ENCODE peak calls at places on chromosomes 6 and 20, in four cellular contexts. One of them, this sample, is unnamed.

GRCh38 chr20:56373942-56374341 is 15.2 kb downstream of the FAM210B start:
- DNase-seq in HepG2: peak
- DNase-seq in H1: no peak
- DNase-seq in HCT116: no peak
- DNase-seq in this sample: peak

GRCh38 chr20:61436268-61436667 is 184.2 kb downstream of the CDH4 start:
- DNase-seq in HCT116: no peak
- DNase-seq in HepG2: no peak
- DNase-seq in H1: no peak
- DNase-seq in this sample: no peak

GRCh38 chr20:14955396-14955795 is 618.0 kb upstream of the FLRT3 start:
- DNase-seq in HepG2: no peak
- DNase-seq in HCT116: no peak
- DNase-seq in H1: no peak
- DNase-seq in this sample: no peak

GRCh38 chr20:48616481-48616880 is 211.3 kb downstream of the PREX1 start:
- DNase-seq in H1: no peak
- DNase-seq in HepG2: no peak
- DNase-seq in HCT116: no peak
- DNase-seq in this sample: no peak

GRCh38 chr6:16677458-16677857 is 83.8 kb downstream of the ATXN1 start:
- DNase-seq in H1: no peak
- DNase-seq in HCT116: no peak
- DNase-seq in HepG2: no peak
- DNase-seq in this sample: no peak

GRCh38 chr6:156256161-156256560 is 521.0 kb upstream of the ARID1B start:
- DNase-seq in HepG2: no peak
- DNase-seq in H1: no peak
- DNase-seq in HCT116: no peak
- DNase-seq in this sample: no peak

GRCh38 chr6:2853766-2854393 is 12.2 kb upstream of the SERPINB1 start:
- DNase-seq in HepG2: peak
- DNase-seq in HCT116: peak
- DNase-seq in H1: no peak
- DNase-seq in this sample: peak

GRCh38 chr20:19620471-19620870 is 137.6 kb upstream of the RIN2 start:
- DNase-seq in H1: no peak
- DNase-seq in HCT116: no peak
- DNase-seq in HepG2: peak
- DNase-seq in this sample: no peak

GRCh38 chr6:37059344-37060194 is 54.1 kb downstream of the FGD2 start:
- DNase-seq in HepG2: peak
- DNase-seq in HCT116: peak
- DNase-seq in H1: peak
- DNase-seq in this sample: peak

GRCh38 chr20:40945754-40946451 is 82.7 kb upstream of the TOP1 start:
- DNase-seq in HepG2: peak
- DNase-seq in H1: peak
- DNase-seq in HCT116: peak
- DNase-seq in this sample: no peak

GRCh38 chr6:13331516-13332348 is 3.4 kb upstream of the TBC1D7 start:
- DNase-seq in HepG2: peak
- DNase-seq in H1: no peak
- DNase-seq in HCT116: peak
- DNase-seq in this sample: peak

GRCh38 chr6:37994238-37994637 is 174.7 kb downstream of the ZFAND3 start:
- DNase-seq in HCT116: no peak
- DNase-seq in H1: no peak
- DNase-seq in HepG2: no peak
- DNase-seq in this sample: no peak

GRCh38 chr20:63574156-63574828 is at the start of gene HELZ2:
- DNase-seq in HepG2: peak
- DNase-seq in H1: peak
- DNase-seq in HCT116: peak
- DNase-seq in this sample: peak

GRCh38 chr6:17994019-17994418 is 6.6 kb upstream of the KIF13A start:
- DNase-seq in HCT116: no peak
- DNase-seq in HepG2: no peak
- DNase-seq in H1: no peak
- DNase-seq in this sample: no peak

GRCh38 chr6:167027308-167027707 is 28.1 kb downstream of the CEP43 start:
- DNase-seq in HCT116: no peak
- DNase-seq in HepG2: no peak
- DNase-seq in H1: no peak
- DNase-seq in this sample: no peak

GRCh38 chr6:27368202-27368601 is 20.4 kb upstream of the ZNF391 start:
- DNase-seq in H1: no peak
- DNase-seq in HepG2: no peak
- DNase-seq in HCT116: no peak
- DNase-seq in this sample: no peak

GRCh38 chr20:59151391-59151790 is 12.2 kb upstream of the ZNF831 start:
- DNase-seq in H1: no peak
- DNase-seq in HCT116: no peak
- DNase-seq in HepG2: no peak
- DNase-seq in this sample: no peak

GRCh38 chr6:53151676-53152075 is 3.0 kb upstream of the GCM1 start:
- DNase-seq in H1: peak
- DNase-seq in HepG2: peak
- DNase-seq in HCT116: peak
- DNase-seq in this sample: peak

GRCh38 chr6:32092760-32093497 is 16.2 kb downstream of the TNXB start:
- DNase-seq in H1: no peak
- DNase-seq in HCT116: no peak
- DNase-seq in HepG2: no peak
- DNase-seq in this sample: no peak

GRCh38 chr6:22363166-22363965 is 66.5 kb upstream of the PRL start:
- DNase-seq in HepG2: peak
- DNase-seq in HCT116: no peak
- DNase-seq in H1: no peak
- DNase-seq in this sample: no peak

GRCh38 chr6:111737065-111737521 is 131.4 kb upstream of the TRAF3IP2 start:
- DNase-seq in HCT116: no peak
- DNase-seq in HepG2: peak
- DNase-seq in H1: no peak
- DNase-seq in this sample: no peak
- TF ChIP-seq FOSL1 in HCT116: no peak
- TF ChIP-seq FOSL1 in HepG2: no peak
- TF ChIP-seq FOSL1 in H1: no peak
- TF ChIP-seq FOSL1 in this sample: no peak

DNA sequence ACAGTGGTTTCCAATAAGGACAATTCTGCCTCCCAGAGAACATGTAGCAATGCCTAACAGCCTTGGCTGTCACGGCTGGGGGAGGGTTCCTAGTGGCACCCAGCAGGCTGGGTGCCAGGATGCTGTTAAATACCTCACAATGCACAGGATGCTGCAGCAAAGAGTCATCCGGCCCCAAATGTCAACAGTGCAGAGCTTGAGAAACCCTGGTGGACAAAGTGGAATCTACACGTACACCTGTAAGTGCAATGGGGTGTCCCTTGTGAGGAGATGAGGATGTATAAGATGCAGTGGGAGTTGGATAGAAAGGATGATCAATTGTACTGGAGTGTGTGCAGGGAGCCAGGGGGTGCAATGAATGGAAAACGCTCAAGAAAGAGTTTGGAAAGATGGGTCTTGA is 142.4 kb downstream of the FNDC1 start:
- DNase-seq in HepG2: no peak
- DNase-seq in HCT116: no peak
- DNase-seq in H1: no peak
- DNase-seq in this sample: no peak
- TF ChIP-seq FOSL1 in HepG2: no peak
- TF ChIP-seq FOSL1 in HCT116: no peak
- TF ChIP-seq FOSL1 in H1: no peak
- TF ChIP-seq FOSL1 in this sample: no peak

GRCh38 chr20:5689451-5689850 is 60.8 kb upstream of the SHLD1 start:
- DNase-seq in H1: no peak
- DNase-seq in HepG2: peak
- DNase-seq in HCT116: no peak
- DNase-seq in this sample: no peak

GRCh38 chr20:5687884-5688283 is 62.3 kb upstream of the SHLD1 start:
- DNase-seq in H1: no peak
- DNase-seq in HCT116: no peak
- DNase-seq in HepG2: no peak
- DNase-seq in this sample: no peak

GRCh38 chr20:5691918-5692618 is 58.1 kb upstream of the SHLD1 start:
- DNase-seq in H1: no peak
- DNase-seq in HCT116: no peak
- DNase-seq in HepG2: peak
- DNase-seq in this sample: no peak

GRCh38 chr20:5686381-5687105 is 63.7 kb upstream of the SHLD1 start:
- DNase-seq in HCT116: no peak
- DNase-seq in HepG2: no peak
- DNase-seq in H1: no peak
- DNase-seq in this sample: no peak

GRCh38 chr20:5688431-5688972 is 61.7 kb upstream of the SHLD1 start:
- DNase-seq in H1: no peak
- DNase-seq in HCT116: no peak
- DNase-seq in HepG2: no peak
- DNase-seq in this sample: no peak
- TF ChIP-seq FOSL1 in H1: no peak
- TF ChIP-seq FOSL1 in HCT116: no peak
- TF ChIP-seq FOSL1 in HepG2: no peak
- TF ChIP-seq FOSL1 in this sample: no peak

GRCh38 chr6:9408718-9409117 is 973.4 kb upstream of the SLC35B3 start:
- DNase-seq in HCT116: no peak
- DNase-seq in HepG2: no peak
- DNase-seq in H1: no peak
- DNase-seq in this sample: no peak
- TF ChIP-seq FOSL1 in HCT116: no peak
- TF ChIP-seq FOSL1 in HepG2: no peak
- TF ChIP-seq FOSL1 in H1: no peak
- TF ChIP-seq FOSL1 in this sample: no peak